ENCODE peak calls at places on chromosomes 12 and 14, in eight cellular contexts. L, E, X, C, B, I, G and O are unnamed samples.

GRCh38 chr14:66072190-66072905 is 413.8 kb upstream of the CCDC196 start:
- DNase-seq in L (no peak), E (no peak), X (no peak), C (no peak), B (no peak), I (no peak), G (no peak), O (no peak)

GRCh38 chr14:69584389-69584788 is 9.7 kb upstream of the CCDC177 start:
- DNase-seq in L (no peak), E (no peak), X (no peak), C (no peak), B (no peak), I (no peak), G (no peak), O (no peak)

GRCh38 chr12:101759396-101760047 is 20.3 kb upstream of the SYCP3 start:
- DNase-seq in L (no peak), E (no peak), X (peak; percentile 16), C (no peak), B (no peak), I (no peak), G (no peak), O (no peak)

GRCh38 chr12:10214131-10214876 is 1.6 kb downstream of the GABARAPL1 start:
- DNase-seq in L (no peak), E (no peak), X (peak; percentile 30), C (no peak), B (no peak), I (no peak), G (no peak), O (no peak)

GRCh38 chr12:62834971-62835547 is 99.9 kb downstream of the PPM1H start:
- DNase-seq in L (no peak), E (no peak), X (peak; percentile 74), C (no peak), B (no peak), I (no peak), G (no peak), O (no peak)

GRCh38 chr12:214005-214736 is at the start of gene SLC6A12:
- DNase-seq in L (no peak), E (no peak), X (peak; percentile 61), C (no peak), B (no peak), I (no peak), G (no peak), O (no peak)

GRCh38 chr12:12734054-12734453 is 16.9 kb downstream of the CDKN1B start:
- DNase-seq in L (no peak), E (no peak), X (no peak), C (no peak), B (no peak), I (no peak), G (no peak), O (no peak)

GRCh38 chr12:76030378-76031080 is 1.0 kb downstream of the PHLDA1 start:
- DNase-seq in L (peak; percentile 69), E (peak; percentile 13), X (peak; percentile 59), C (peak; percentile 18), B (no peak), I (peak; percentile 31), G (no peak), O (no peak)

GRCh38 chr14:34804933-34805332 is 70.2 kb downstream of the BAZ1A start:
- DNase-seq in L (no peak), E (no peak), X (no peak), C (no peak), B (no peak), I (no peak), G (no peak), O (no peak)